ENCODE peak calls at places on chromosomes 13 and 19, in four cellular contexts. B is GM04504, Q is fibroblast of gingiva, C is AG08396. H is an unnamed sample.

GRCh38 chr13:27991881-27992280 is 3.4 kb upstream of the URAD start:
- DNase-seq in B (no peak), Q (no peak), C (no peak), H (no peak)

GRCh38 chr13:95375706-95376105 is 74.5 kb upstream of the ABCC4 start:
- DNase-seq in C (no peak), Q (peak), B (no peak), H (no peak)

GRCh38 chr19:2040647-2041435 is 10.2 kb downstream of the MKNK2 start:
- DNase-seq in B (no peak), Q (no peak), C (no peak), H (no peak)

GRCh38 chr13:44810067-44810840 is 179.0 kb downstream of the NUFIP1 start:
- DNase-seq in Q (no peak), B (no peak), C (no peak), H (no peak)

GRCh38 chr19:49490287-49491029 is 3.0 kb downstream of the RPL13A start:
- DNase-seq in B (no peak), Q (no peak), C (no peak), H (no peak)

GRCh38 chr19:4380254-4380727 is 20.1 kb downstream of the SH3GL1 start:
- DNase-seq in Q (no peak), C (no peak), B (no peak), H (no peak)

GRCh38 chr13:50677687-50678463 is 165.6 kb downstream of the DLEU7 start:
- DNase-seq in C (no peak), Q (no peak), B (no peak), H (no peak)

GRCh38 chr19:51702103-51702753 is 9.1 kb downstream of the SPACA6 start:
- DNase-seq in C (peak), Q (peak), B (no peak), H (no peak)

GRCh38 chr19:41027273-41027967 is 36.3 kb downstream of the CYP2B6 start:
- DNase-seq in C (no peak), Q (no peak), B (no peak), H (no peak)

GRCh38 chr19:18649371-18650047 is 12.7 kb downstream of the KLHL26 start:
- DNase-seq in B (no peak), C (peak), Q (peak), H (no peak)

GRCh38 chr19:2385053-2385721 is 25.1 kb downstream of the TMPRSS9 start:
- DNase-seq in Q (peak), B (peak), C (peak), H (no peak)

GRCh38 chr19:29618871-29619270 is 12.8 kb downstream of the POP4 start:
- DNase-seq in C (no peak), Q (no peak), B (no peak), H (no peak)

GRCh38 chr19:32464279-32464678 is 58.7 kb downstream of the DPY19L3 start:
- DNase-seq in Q (peak), B (no peak), C (no peak), H (no peak)

GRCh38 chr19:8585894-8586750 is 8.9 kb upstream of the MYO1F start:
- DNase-seq in Q (no peak), B (no peak), C (peak), H (peak)

GRCh38 chr19:38227272-38228004 is 3.4 kb upstream of the DPF1 start:
- DNase-seq in C (no peak), Q (no peak), B (no peak), H (no peak)

GRCh38 chr19:43527860-43528622 is 1.0 kb upstream of the ETHE1 start:
- DNase-seq in Q (peak), C (no peak), B (no peak), H (no peak)

GRCh38 chr19:40366697-40367561 is 18.4 kb downstream of the PLD3 start:
- DNase-seq in Q (no peak), C (peak), B (no peak), H (peak)

GRCh38 chr19:49387936-49388372 is at the start of gene KASH5:
- DNase-seq in C (no peak), B (peak), Q (peak), H (no peak)

GRCh38 chr13:101115762-101116161 is 300.5 kb downstream of the NALCN start:
- DNase-seq in Q (no peak), C (no peak), B (no peak), H (no peak)

GRCh38 chr19:2271516-2272103 is 10.4 kb downstream of the PEAK3 start:
- DNase-seq in C (peak), Q (peak), B (peak), H (no peak)

GRCh38 chr19:9947441-9947840 is 11.1 kb upstream of the OLFM2 start:
- DNase-seq in Q (no peak), C (no peak), B (no peak), H (no peak)

GRCh38 chr13:24228852-24229458 is 68.4 kb downstream of the SPATA13 start:
- DNase-seq in Q (peak), C (peak), B (peak), H (peak)

GRCh38 chr13:30353601-30354000 is 46.2 kb upstream of the KATNAL1 start:
- DNase-seq in Q (no peak), B (no peak), C (no peak), H (no peak)

GRCh38 chr19:42422576-42423461 is 4.4 kb downstream of the LIPE start:
- DNase-seq in Q (no peak), B (no peak), C (no peak), H (no peak)

GRCh38 chr13:28531195-28531955 is 36.4 kb upstream of the FLT1 start:
- DNase-seq in C (peak), Q (peak), B (no peak), H (peak)

GRCh38 chr19:4567584-4568071 is 8.1 kb upstream of the SEMA6B start:
- DNase-seq in C (peak), B (no peak), Q (no peak), H (peak)

GRCh38 chr13:102892504-102892903 is 46.7 kb downstream of the ERCC5 start:
- DNase-seq in B (no peak), Q (no peak), C (no peak), H (no peak)

GRCh38 chr13:40920826-40921225 is 98.3 kb downstream of the ELF1 start:
- DNase-seq in B (no peak), Q (peak), C (peak), H (no peak)

GRCh38 chr19:10069046-10069445 is 17.1 kb upstream of the SHFL start:
- DNase-seq in Q (no peak), B (no peak), C (no peak), H (no peak)

GRCh38 chr13:108463365-108463764 is 166.0 kb upstream of the MYO16 start:
- DNase-seq in C (peak), B (no peak), Q (peak), H (no peak)

H was measured in neuronal stem cell.